ENCODE peak calls at places on chromosomes 16 and 17, in seven cellular contexts. Y, V, G, J, R, E and I are unnamed samples.

GRCh38 chr16:27335349-27336052 is 21.7 kb downstream of the IL4R start:
- DNase-seq in Y (no peak), V (no peak), G (no peak), J (no peak), R (no peak), E (no peak), I (no peak)

GRCh38 chr17:17859909-17860760 is 23.3 kb upstream of the SREBF1 start:
- DNase-seq in Y (no peak), V (peak; percentile 77), G (no peak), J (no peak), R (peak; percentile 84), E (peak; percentile 57), I (no peak)

GRCh38 chr16:35733278-35733965 is 2274.0 kb downstream of the TP53TG3F start:
- DNase-seq in Y (no peak), V (no peak), G (no peak), J (no peak), R (no peak), E (no peak), I (no peak)

GRCh38 chr16:29849505-29849904 is 13.5 kb downstream of the CDIPT start:
- DNase-seq in Y (no peak), V (no peak), G (no peak), J (no peak), R (no peak), E (no peak), I (peak; percentile 44)

GRCh38 chr17:263773-264172 is 82.3 kb upstream of the DOC2B start:
- DNase-seq in Y (no peak), V (no peak), G (no peak), J (no peak), R (no peak), E (no peak), I (no peak)

GRCh38 chr17:19578545-19578944 is 44.9 kb downstream of the SLC47A1 start:
- DNase-seq in Y (no peak), V (no peak), G (no peak), J (no peak), R (peak; percentile 85), E (no peak), I (no peak)

GRCh38 chr16:70453117-70453890 is 1.1 kb upstream of the FCSK start:
- DNase-seq in Y (no peak), V (peak; percentile 3), G (no peak), J (no peak), R (no peak), E (no peak), I (no peak)

GRCh38 chr16:67114793-67115192 is 5.1 kb downstream of the PHAF1 start:
- DNase-seq in Y (no peak), V (no peak), G (no peak), J (no peak), R (no peak), E (no peak), I (no peak)

GRCh38 chr17:38922538-38923291 is 2.7 kb upstream of the LASP1NB start:
- DNase-seq in Y (no peak), V (no peak), G (no peak), J (no peak), R (peak; percentile 52), E (no peak), I (no peak)

GRCh38 chr16:57244767-57245471 is at the start of gene ARL2BP:
- DNase-seq in Y (peak; percentile 91), V (peak; percentile 100), G (peak; percentile 94), J (peak; percentile 84), R (peak; percentile 99), E (peak; percentile 96), I (peak; percentile 96)

GRCh38 chr16:55144656-55145055 is 179.3 kb upstream of the IRX6 start:
- DNase-seq in Y (no peak), V (no peak), G (no peak), J (no peak), R (no peak), E (no peak), I (no peak)

GRCh38 chr16:55149622-55150021 is 174.4 kb upstream of the IRX6 start:
- DNase-seq in Y (no peak), V (no peak), G (no peak), J (no peak), R (no peak), E (no peak), I (no peak)

GRCh38 chr16:55145771-55146603 is 178.0 kb upstream of the IRX6 start:
- DNase-seq in Y (no peak), V (no peak), G (no peak), J (no peak), R (no peak), E (no peak), I (no peak)

GRCh38 chr16:55147401-55147800 is 176.6 kb upstream of the IRX6 start:
- DNase-seq in Y (no peak), V (no peak), G (no peak), J (no peak), R (no peak), E (no peak), I (no peak)

GRCh38 chr16:55146939-55147338 is 177.1 kb upstream of the IRX6 start:
- DNase-seq in Y (no peak), V (no peak), G (no peak), J (no peak), R (no peak), E (no peak), I (no peak)
- TF ChIP-seq YY1 in Y (no peak), V (no peak), G (no peak), J (no peak), R (no peak), E (no peak), I (no peak)

GRCh38 chr16:85206472-85207356 is 94.4 kb upstream of the CIBAR2 start:
- DNase-seq in Y (no peak), V (no peak), G (no peak), J (no peak), R (peak; percentile 92), E (no peak), I (no peak)
- TF ChIP-seq YY1 in Y (no peak), V (no peak), G (no peak), J (no peak), R (no peak), E (no peak), I (no peak)

GRCh38 chr17:71521724-71522123 is 599.1 kb upstream of the SOX9 start:
- DNase-seq in Y (no peak), V (no peak), G (no peak), J (no peak), R (no peak), E (no peak), I (no peak)

GRCh38 chr17:71519285-71519684 is 601.5 kb upstream of the SOX9 start:
- DNase-seq in Y (no peak), V (no peak), G (no peak), J (no peak), R (no peak), E (no peak), I (no peak)

GRCh38 chr17:71527311-71527710 is 593.5 kb upstream of the SOX9 start:
- DNase-seq in Y (no peak), V (no peak), G (no peak), J (no peak), R (no peak), E (no peak), I (no peak)

GRCh38 chr17:71528210-71528609 is 592.6 kb upstream of the SOX9 start:
- DNase-seq in Y (no peak), V (no peak), G (no peak), J (no peak), R (no peak), E (no peak), I (no peak)

DNA sequence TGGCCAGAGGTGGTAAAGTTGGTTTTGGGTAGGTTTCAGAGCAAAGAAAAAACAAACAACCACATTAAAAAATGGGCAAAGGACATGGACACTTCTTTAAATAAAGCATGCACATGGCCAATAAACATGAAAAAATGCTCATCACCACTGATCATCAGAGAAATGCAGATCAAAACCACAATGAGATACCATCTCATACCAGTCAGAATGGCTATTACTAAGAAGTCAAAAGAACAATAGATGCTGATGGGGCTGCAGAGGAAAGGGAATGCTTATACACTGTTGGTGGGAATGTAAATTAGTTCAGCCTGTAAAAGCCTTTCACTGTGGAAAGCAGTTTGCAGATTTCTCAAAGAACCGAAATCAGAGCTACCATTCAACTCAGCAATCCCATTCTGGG is 598.4 kb upstream of the SOX9 start:
- DNase-seq in Y (no peak), V (no peak), G (no peak), J (no peak), R (no peak), E (no peak), I (peak; percentile 20)
- TF ChIP-seq YY1 in Y (no peak), V (no peak), G (no peak), J (no peak), R (peak; percentile 37), E (no peak), I (no peak)

DNA sequence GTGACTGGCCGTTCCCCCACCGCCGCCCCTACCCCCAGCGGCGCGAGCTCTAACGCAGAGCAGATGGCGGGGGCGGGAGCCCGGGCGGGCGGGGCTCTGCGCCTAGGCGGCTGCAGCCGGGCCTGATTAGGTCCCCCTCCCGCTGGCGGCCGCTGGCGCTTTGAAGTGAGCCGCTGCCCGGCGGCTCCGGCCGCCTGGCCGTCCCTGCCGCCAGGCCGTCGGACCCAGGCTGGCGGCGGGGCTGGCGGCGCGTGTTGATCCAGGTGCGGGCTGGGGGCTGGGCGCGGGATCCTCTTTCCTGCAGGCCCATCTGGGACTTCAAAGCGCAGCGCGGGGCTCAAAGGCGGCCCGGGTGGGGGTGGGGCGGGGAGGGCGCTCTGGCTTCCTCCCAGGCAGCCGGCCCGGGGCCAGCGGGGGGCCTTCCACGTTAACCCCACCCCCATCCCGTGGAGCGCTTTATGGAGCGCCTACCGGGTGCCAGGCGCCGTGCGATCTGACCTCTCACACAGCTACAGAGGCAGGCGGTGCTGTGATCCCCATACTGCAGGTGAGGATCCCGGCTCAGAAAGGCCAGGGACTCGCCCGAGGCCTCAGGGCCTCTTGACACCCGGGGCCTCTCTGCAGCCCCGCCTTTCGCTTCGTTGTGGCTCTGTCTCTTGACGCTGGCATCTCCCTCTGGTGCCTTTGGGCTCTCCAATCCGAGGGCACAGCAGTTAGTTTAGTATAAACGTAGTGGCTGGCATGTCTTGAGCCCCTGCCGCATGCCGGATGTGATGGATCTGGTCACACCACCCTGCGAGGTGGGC is 80.0 kb upstream of the NKD1 start:
- DNase-seq in Y (no peak), V (peak; percentile 81), G (no peak), J (no peak), R (peak; percentile 94), E (peak; percentile 97), I (no peak)
- TF ChIP-seq YY1 in Y (no peak), V (no peak), G (no peak), J (no peak), R (no peak), E (peak; percentile 82), I (no peak)

GRCh38 chr17:75526555-75527270 is 1.2 kb downstream of the LLGL2 start:
- DNase-seq in Y (no peak), V (no peak), G (no peak), J (no peak), R (no peak), E (no peak), I (no peak)
- TF ChIP-seq YY1 in Y (no peak), V (no peak), G (no peak), J (no peak), R (no peak), E (no peak), I (no peak)

GRCh38 chr16:22638393-22639206 is 127.9 kb downstream of the NPIPB5 start:
- DNase-seq in Y (no peak), V (no peak), G (no peak), J (no peak), R (no peak), E (no peak), I (no peak)
- TF ChIP-seq YY1 in Y (no peak), V (no peak), G (no peak), J (no peak), R (no peak), E (no peak), I (no peak)